ENCODE peak calls at places on chromosome 4, in ten cellular contexts. One of them, this sample, is unnamed.

GRCh38 chr4:138910201-138910913 is 105.2 kb upstream of the NOCT start:
- DNase-seq in A549: no peak
- DNase-seq in small intestine: no peak
- DNase-seq in GM06990: no peak
- DNase-seq in BE2C: peak; percentile 60
- DNase-seq in fibroblast of pulmonary artery: peak; percentile 34
- DNase-seq in cardiac muscle cell: peak; percentile 36
- DNase-seq in lower lobe of right lung: no peak
- DNase-seq in CD8-positive, alpha-beta T cell: no peak
- DNase-seq in kidney epithelial cell: peak; percentile 63
- DNase-seq in this sample: no peak

GRCh38 chr4:185700048-185700447 is 111.9 kb downstream of the SORBS2 start:
- DNase-seq in A549: no peak
- DNase-seq in small intestine: no peak
- DNase-seq in GM06990: no peak
- DNase-seq in BE2C: peak; percentile 80
- DNase-seq in fibroblast of pulmonary artery: no peak
- DNase-seq in cardiac muscle cell: no peak
- DNase-seq in lower lobe of right lung: no peak
- DNase-seq in CD8-positive, alpha-beta T cell: no peak
- DNase-seq in kidney epithelial cell: no peak
- DNase-seq in this sample: no peak

GRCh38 chr4:145307763-145308430 is 127.5 kb upstream of the OTUD4 start:
- DNase-seq in A549: no peak
- DNase-seq in small intestine: no peak
- DNase-seq in GM06990: no peak
- DNase-seq in BE2C: no peak
- DNase-seq in fibroblast of pulmonary artery: no peak
- DNase-seq in cardiac muscle cell: no peak
- DNase-seq in lower lobe of right lung: no peak
- DNase-seq in CD8-positive, alpha-beta T cell: no peak
- DNase-seq in kidney epithelial cell: no peak
- DNase-seq in this sample: peak; percentile 60

GRCh38 chr4:86967798-86968197 is 33.0 kb downstream of the AFF1 start:
- DNase-seq in A549: no peak
- DNase-seq in small intestine: no peak
- DNase-seq in GM06990: no peak
- DNase-seq in BE2C: no peak
- DNase-seq in fibroblast of pulmonary artery: peak; percentile 65
- DNase-seq in cardiac muscle cell: peak; percentile 51
- DNase-seq in lower lobe of right lung: no peak
- DNase-seq in CD8-positive, alpha-beta T cell: no peak
- DNase-seq in kidney epithelial cell: no peak
- DNase-seq in this sample: peak; percentile 67

GRCh38 chr4:145248971-145249370 is 68.6 kb upstream of the OTUD4 start:
- DNase-seq in A549: no peak
- DNase-seq in small intestine: no peak
- DNase-seq in GM06990: no peak
- DNase-seq in BE2C: no peak
- DNase-seq in fibroblast of pulmonary artery: no peak
- DNase-seq in cardiac muscle cell: no peak
- DNase-seq in lower lobe of right lung: no peak
- DNase-seq in CD8-positive, alpha-beta T cell: no peak
- DNase-seq in kidney epithelial cell: no peak
- DNase-seq in this sample: no peak

GRCh38 chr4:153643406-153644016 is 40.6 kb upstream of the TLR2 start:
- DNase-seq in A549: peak; percentile 60
- DNase-seq in small intestine: peak; percentile 74
- DNase-seq in GM06990: peak; percentile 31
- DNase-seq in BE2C: no peak
- DNase-seq in fibroblast of pulmonary artery: peak; percentile 54
- DNase-seq in cardiac muscle cell: peak; percentile 51
- DNase-seq in lower lobe of right lung: no peak
- DNase-seq in CD8-positive, alpha-beta T cell: no peak
- DNase-seq in kidney epithelial cell: peak; percentile 18
- DNase-seq in this sample: peak; percentile 77

GRCh38 chr4:152534541-152535231 is 1.2 kb downstream of the FBXW7 start:
- DNase-seq in A549: no peak
- DNase-seq in small intestine: peak; percentile 49
- DNase-seq in GM06990: peak; percentile 54
- DNase-seq in BE2C: peak; percentile 26
- DNase-seq in fibroblast of pulmonary artery: peak; percentile 21
- DNase-seq in cardiac muscle cell: peak; percentile 36
- DNase-seq in lower lobe of right lung: peak; percentile 83
- DNase-seq in CD8-positive, alpha-beta T cell: peak; percentile 57
- DNase-seq in kidney epithelial cell: no peak
- DNase-seq in this sample: no peak

GRCh38 chr4:171130126-171130801 is 682.9 kb upstream of the GALNTL6 start:
- DNase-seq in A549: no peak
- DNase-seq in small intestine: no peak
- DNase-seq in GM06990: no peak
- DNase-seq in BE2C: no peak
- DNase-seq in fibroblast of pulmonary artery: no peak
- DNase-seq in cardiac muscle cell: no peak
- DNase-seq in lower lobe of right lung: no peak
- DNase-seq in CD8-positive, alpha-beta T cell: no peak
- DNase-seq in kidney epithelial cell: peak; percentile 81
- DNase-seq in this sample: no peak

GRCh38 chr4:8585721-8586161 is 5.5 kb downstream of the GPR78 start:
- DNase-seq in A549: no peak
- DNase-seq in small intestine: no peak
- DNase-seq in GM06990: no peak
- DNase-seq in BE2C: no peak
- DNase-seq in fibroblast of pulmonary artery: no peak
- DNase-seq in cardiac muscle cell: no peak
- DNase-seq in lower lobe of right lung: peak; percentile 32
- DNase-seq in CD8-positive, alpha-beta T cell: no peak
- DNase-seq in kidney epithelial cell: no peak
- DNase-seq in this sample: no peak

GRCh38 chr4:184384810-184385557 is 89.4 kb downstream of the IRF2 start:
- DNase-seq in A549: no peak
- DNase-seq in small intestine: peak; percentile 52
- DNase-seq in GM06990: no peak
- DNase-seq in BE2C: no peak
- DNase-seq in fibroblast of pulmonary artery: no peak
- DNase-seq in cardiac muscle cell: no peak
- DNase-seq in lower lobe of right lung: no peak
- DNase-seq in CD8-positive, alpha-beta T cell: no peak
- DNase-seq in kidney epithelial cell: no peak
- DNase-seq in this sample: no peak
- H3K4me3 ChIP-seq in A549: no peak overlapping the region
- H3K4me3 ChIP-seq in small intestine: no peak overlapping the region
- H3K4me3 ChIP-seq in GM06990: no peak overlapping the region
- H3K4me3 ChIP-seq in BE2C: no peak overlapping the region
- H3K4me3 ChIP-seq in fibroblast of pulmonary artery: peak overlapping the region; percentile 21
- H3K4me3 ChIP-seq in cardiac muscle cell: no peak overlapping the region
- H3K4me3 ChIP-seq in lower lobe of right lung: no peak overlapping the region
- H3K4me3 ChIP-seq in CD8-positive, alpha-beta T cell: no peak overlapping the region
- H3K4me3 ChIP-seq in kidney epithelial cell: no peak overlapping the region
- H3K4me3 ChIP-seq in this sample: no peak overlapping the region

GRCh38 chr4:36177946-36178345 is 66.4 kb downstream of the ARAP2 start:
- DNase-seq in A549: no peak
- DNase-seq in small intestine: no peak
- DNase-seq in GM06990: no peak
- DNase-seq in BE2C: no peak
- DNase-seq in fibroblast of pulmonary artery: no peak
- DNase-seq in cardiac muscle cell: no peak
- DNase-seq in lower lobe of right lung: no peak
- DNase-seq in CD8-positive, alpha-beta T cell: no peak
- DNase-seq in kidney epithelial cell: no peak
- DNase-seq in this sample: no peak
- H3K4me3 ChIP-seq in A549: no peak overlapping the region
- H3K4me3 ChIP-seq in small intestine: no peak overlapping the region
- H3K4me3 ChIP-seq in GM06990: no peak overlapping the region
- H3K4me3 ChIP-seq in BE2C: no peak overlapping the region
- H3K4me3 ChIP-seq in fibroblast of pulmonary artery: no peak overlapping the region
- H3K4me3 ChIP-seq in cardiac muscle cell: no peak overlapping the region
- H3K4me3 ChIP-seq in lower lobe of right lung: no peak overlapping the region
- H3K4me3 ChIP-seq in CD8-positive, alpha-beta T cell: no peak overlapping the region
- H3K4me3 ChIP-seq in kidney epithelial cell: no peak overlapping the region
- H3K4me3 ChIP-seq in this sample: no peak overlapping the region

GRCh38 chr4:38669233-38669632 is 5.2 kb downstream of the KLF3 start:
- DNase-seq in A549: no peak
- DNase-seq in small intestine: peak; percentile 39
- DNase-seq in GM06990: no peak
- DNase-seq in BE2C: no peak
- DNase-seq in fibroblast of pulmonary artery: peak; percentile 56
- DNase-seq in cardiac muscle cell: peak; percentile 53
- DNase-seq in lower lobe of right lung: no peak
- DNase-seq in CD8-positive, alpha-beta T cell: no peak
- DNase-seq in kidney epithelial cell: no peak
- DNase-seq in this sample: no peak
- H3K4me3 ChIP-seq in A549: no peak overlapping the region
- H3K4me3 ChIP-seq in small intestine: peak overlapping the region; percentile 2
- H3K4me3 ChIP-seq in GM06990: no peak overlapping the region
- H3K4me3 ChIP-seq in BE2C: no peak overlapping the region
- H3K4me3 ChIP-seq in fibroblast of pulmonary artery: peak overlapping the region; percentile 28
- H3K4me3 ChIP-seq in cardiac muscle cell: no peak overlapping the region
- H3K4me3 ChIP-seq in lower lobe of right lung: peak overlapping the region; percentile 18
- H3K4me3 ChIP-seq in CD8-positive, alpha-beta T cell: no peak overlapping the region
- H3K4me3 ChIP-seq in kidney epithelial cell: no peak overlapping the region
- H3K4me3 ChIP-seq in this sample: no peak overlapping the region

GRCh38 chr4:81850701-81851100 is 379.0 kb upstream of the RASGEF1B start:
- DNase-seq in A549: no peak
- DNase-seq in small intestine: no peak
- DNase-seq in GM06990: no peak
- DNase-seq in BE2C: no peak
- DNase-seq in fibroblast of pulmonary artery: no peak
- DNase-seq in cardiac muscle cell: no peak
- DNase-seq in lower lobe of right lung: no peak
- DNase-seq in CD8-positive, alpha-beta T cell: no peak
- DNase-seq in kidney epithelial cell: no peak
- DNase-seq in this sample: no peak

GRCh38 chr4:81852031-81852715 is 380.5 kb upstream of the RASGEF1B start:
- DNase-seq in A549: no peak
- DNase-seq in small intestine: no peak
- DNase-seq in GM06990: no peak
- DNase-seq in BE2C: no peak
- DNase-seq in fibroblast of pulmonary artery: no peak
- DNase-seq in cardiac muscle cell: no peak
- DNase-seq in lower lobe of right lung: no peak
- DNase-seq in CD8-positive, alpha-beta T cell: no peak
- DNase-seq in kidney epithelial cell: no peak
- DNase-seq in this sample: no peak

GRCh38 chr4:81854406-81854805 is 382.7 kb upstream of the RASGEF1B start:
- DNase-seq in A549: no peak
- DNase-seq in small intestine: no peak
- DNase-seq in GM06990: no peak
- DNase-seq in BE2C: no peak
- DNase-seq in fibroblast of pulmonary artery: no peak
- DNase-seq in cardiac muscle cell: no peak
- DNase-seq in lower lobe of right lung: no peak
- DNase-seq in CD8-positive, alpha-beta T cell: no peak
- DNase-seq in kidney epithelial cell: no peak
- DNase-seq in this sample: no peak
- H3K4me3 ChIP-seq in A549: no peak overlapping the region
- H3K4me3 ChIP-seq in small intestine: no peak overlapping the region
- H3K4me3 ChIP-seq in GM06990: no peak overlapping the region
- H3K4me3 ChIP-seq in BE2C: no peak overlapping the region
- H3K4me3 ChIP-seq in fibroblast of pulmonary artery: no peak overlapping the region
- H3K4me3 ChIP-seq in cardiac muscle cell: no peak overlapping the region
- H3K4me3 ChIP-seq in lower lobe of right lung: no peak overlapping the region
- H3K4me3 ChIP-seq in CD8-positive, alpha-beta T cell: no peak overlapping the region
- H3K4me3 ChIP-seq in kidney epithelial cell: no peak overlapping the region
- H3K4me3 ChIP-seq in this sample: no peak overlapping the region

DNA sequence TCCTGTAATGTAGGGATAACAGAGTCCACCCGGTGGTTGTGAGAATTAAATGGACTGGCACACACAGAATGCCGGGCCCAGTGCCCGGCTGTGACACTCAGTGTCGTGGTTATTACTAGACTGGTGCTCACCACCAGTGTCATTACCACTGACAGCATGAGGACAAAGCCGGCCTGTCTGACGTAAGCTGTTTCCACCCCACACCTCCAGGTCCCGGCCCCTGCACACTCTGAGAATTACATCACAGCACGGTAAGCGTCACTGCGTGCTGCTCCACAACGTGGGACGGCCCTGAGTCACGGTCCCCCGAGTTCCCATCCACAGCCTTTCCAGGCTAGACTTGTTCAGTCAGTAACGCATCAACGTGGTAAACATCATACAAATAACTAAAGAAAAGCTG is 22.9 kb downstream of the FAT1 start:
- DNase-seq in A549: no peak
- DNase-seq in small intestine: no peak
- DNase-seq in GM06990: no peak
- DNase-seq in BE2C: no peak
- DNase-seq in fibroblast of pulmonary artery: peak; percentile 89
- DNase-seq in cardiac muscle cell: peak; percentile 86
- DNase-seq in lower lobe of right lung: no peak
- DNase-seq in CD8-positive, alpha-beta T cell: no peak
- DNase-seq in kidney epithelial cell: no peak
- DNase-seq in this sample: no peak
- H3K4me3 ChIP-seq in A549: no peak overlapping the region
- H3K4me3 ChIP-seq in small intestine: no peak overlapping the region
- H3K4me3 ChIP-seq in GM06990: no peak overlapping the region
- H3K4me3 ChIP-seq in BE2C: no peak overlapping the region
- H3K4me3 ChIP-seq in fibroblast of pulmonary artery: peak overlapping the region; percentile 30
- H3K4me3 ChIP-seq in cardiac muscle cell: no peak overlapping the region
- H3K4me3 ChIP-seq in lower lobe of right lung: no peak overlapping the region
- H3K4me3 ChIP-seq in CD8-positive, alpha-beta T cell: no peak overlapping the region
- H3K4me3 ChIP-seq in kidney epithelial cell: no peak overlapping the region
- H3K4me3 ChIP-seq in this sample: no peak overlapping the region

DNA sequence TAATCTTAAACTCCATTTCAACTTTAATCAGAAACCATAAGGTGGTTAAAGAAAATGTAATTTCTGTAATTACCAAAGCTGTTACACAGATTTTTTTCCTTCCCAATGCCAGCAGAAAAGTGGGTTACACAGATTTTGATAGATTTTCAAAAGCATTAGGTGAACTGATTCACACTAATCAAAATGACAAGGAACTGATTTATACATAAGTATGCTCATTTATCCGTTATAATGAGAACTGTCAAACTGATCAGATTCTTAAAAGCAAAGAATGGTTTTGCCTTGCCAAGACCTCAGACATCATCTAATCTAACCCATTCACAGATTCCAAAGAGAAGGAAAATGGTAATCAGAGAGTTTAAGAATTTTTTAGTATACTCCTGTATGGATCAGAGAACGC is 5.2 kb downstream of the UGDH start:
- DNase-seq in A549: no peak
- DNase-seq in small intestine: no peak
- DNase-seq in GM06990: no peak
- DNase-seq in BE2C: no peak
- DNase-seq in fibroblast of pulmonary artery: no peak
- DNase-seq in cardiac muscle cell: no peak
- DNase-seq in lower lobe of right lung: no peak
- DNase-seq in CD8-positive, alpha-beta T cell: no peak
- DNase-seq in kidney epithelial cell: no peak
- DNase-seq in this sample: no peak
- H3K4me3 ChIP-seq in A549: peak overlapping the region; percentile 92
- H3K4me3 ChIP-seq in small intestine: no peak overlapping the region
- H3K4me3 ChIP-seq in GM06990: no peak overlapping the region
- H3K4me3 ChIP-seq in BE2C: peak overlapping the region; percentile 37
- H3K4me3 ChIP-seq in fibroblast of pulmonary artery: peak overlapping the region; percentile 10
- H3K4me3 ChIP-seq in cardiac muscle cell: no peak overlapping the region
- H3K4me3 ChIP-seq in lower lobe of right lung: no peak overlapping the region
- H3K4me3 ChIP-seq in CD8-positive, alpha-beta T cell: no peak overlapping the region
- H3K4me3 ChIP-seq in kidney epithelial cell: no peak overlapping the region
- H3K4me3 ChIP-seq in this sample: no peak overlapping the region

GRCh38 chr4:76947369-76947768 is 2.2 kb upstream of the SEPTIN11 start:
- DNase-seq in A549: no peak
- DNase-seq in small intestine: no peak
- DNase-seq in GM06990: no peak
- DNase-seq in BE2C: no peak
- DNase-seq in fibroblast of pulmonary artery: peak; percentile 44
- DNase-seq in cardiac muscle cell: peak; percentile 60
- DNase-seq in lower lobe of right lung: no peak
- DNase-seq in CD8-positive, alpha-beta T cell: no peak
- DNase-seq in kidney epithelial cell: no peak
- DNase-seq in this sample: no peak
- H3K4me3 ChIP-seq in A549: no peak overlapping the region
- H3K4me3 ChIP-seq in small intestine: no peak overlapping the region
- H3K4me3 ChIP-seq in GM06990: no peak overlapping the region
- H3K4me3 ChIP-seq in BE2C: no peak overlapping the region
- H3K4me3 ChIP-seq in fibroblast of pulmonary artery: no peak overlapping the region
- H3K4me3 ChIP-seq in cardiac muscle cell: no peak overlapping the region
- H3K4me3 ChIP-seq in lower lobe of right lung: no peak overlapping the region
- H3K4me3 ChIP-seq in CD8-positive, alpha-beta T cell: no peak overlapping the region
- H3K4me3 ChIP-seq in kidney epithelial cell: no peak overlapping the region
- H3K4me3 ChIP-seq in this sample: no peak overlapping the region